ENCODE peak calls at places on chromosomes 11 and 22, in five cellular contexts. M, U, W, C and D are unnamed samples.

GRCh38 chr22:17699696-17700330 is 61.3 kb downstream of the BCL2L13 start:
- DNase-seq in M (no peak), U (no peak), W (no peak), C (no peak), D (no peak)

GRCh38 chr22:46484156-46484860 is 53.1 kb downstream of the CELSR1 start:
- DNase-seq in U (no peak), W (no peak), C (no peak), M (no peak), D (no peak)

GRCh38 chr22:24413271-24413670 is 14.1 kb upstream of the ADORA2A start:
- DNase-seq in M (no peak), U (no peak), C (no peak), W (no peak), D (no peak)

GRCh38 chr11:45622861-45623260 is 42.6 kb downstream of the CHST1 start:
- DNase-seq in U (no peak), M (no peak), C (no peak), W (no peak), D (no peak)

GRCh38 chr11:118046964-118047700 is 29.7 kb upstream of the TMPRSS4 start:
- DNase-seq in C (no peak), W (no peak), M (no peak), U (no peak), D (no peak)

GRCh38 chr11:45097721-45098493 is 48.5 kb upstream of the PRDM11 start:
- DNase-seq in W (peak), M (peak), U (peak), C (peak), D (no peak)

GRCh38 chr11:61406067-61406466 is 13.7 kb downstream of the TMEM216 start:
- DNase-seq in M (no peak), C (no peak), U (no peak), W (no peak), D (no peak)

GRCh38 chr11:71322192-71322735 is 69.9 kb upstream of the SHANK2 start:
- DNase-seq in U (no peak), M (no peak), C (no peak), W (no peak), D (no peak)

GRCh38 chr11:27505781-27506180 is 788 bp downstream of the LIN7C start:
- DNase-seq in W (no peak), C (no peak), M (peak), U (no peak), D (no peak)

GRCh38 chr11:132944557-132944920 is 587.8 kb downstream of the OPCML start:
- DNase-seq in C (no peak), U (no peak), W (no peak), M (no peak), D (no peak)

GRCh38 chr11:110200836-110201235 is 95.6 kb downstream of the RDX start:
- DNase-seq in U (no peak), M (no peak), C (no peak), W (no peak), D (no peak)

GRCh38 chr11:28542556-28542955 is 434.4 kb downstream of the METTL15 start:
- DNase-seq in M (peak), W (no peak), U (no peak), C (no peak), D (no peak)

GRCh38 chr22:48228468-48228867 is 1466.0 kb downstream of the TBC1D22A start:
- DNase-seq in C (no peak), M (no peak), U (no peak), W (no peak), D (no peak)

GRCh38 chr11:20211691-20212090 is 51.4 kb upstream of the DBX1 start:
- DNase-seq in W (no peak), U (no peak), C (no peak), M (no peak), D (no peak)

GRCh38 chr11:117434481-117434880 is 106.8 kb downstream of the CEP164 start:
- DNase-seq in W (no peak), U (no peak), M (no peak), C (no peak), D (no peak)

GRCh38 chr11:99343117-99343516 is 322.4 kb downstream of the CNTN5 start:
- DNase-seq in M (no peak), C (no peak), U (no peak), W (no peak), D (no peak)

GRCh38 chr11:122180435-122180834 is 64.4 kb upstream of the BLID start:
- DNase-seq in U (peak), C (peak), M (peak), W (no peak), D (no peak)

GRCh38 chr11:3340025-3340424 is 38.9 kb downstream of the ZNF195 start:
- DNase-seq in C (peak), W (no peak), M (peak), U (no peak), D (no peak)

GRCh38 chr11:110376711-110377324 is 52.9 kb upstream of the FDX1 start:
- DNase-seq in M (peak), U (peak), C (peak), W (peak), D (peak)

GRCh38 chr22:29314537-29315285 is 786 bp downstream of the RASL10A start:
- DNase-seq in U (no peak), W (no peak), C (no peak), M (no peak), D (no peak)

GRCh38 chr11:15968461-15969130 is 387.8 kb downstream of the SOX6 start:
- DNase-seq in M (no peak), U (no peak), W (no peak), C (no peak), D (no peak)

GRCh38 chr11:10454902-10455631 is at the start of gene AMPD3:
- DNase-seq in W (no peak), M (peak), U (peak), C (peak), D (peak)

GRCh38 chr22:42978453-42979103 is 36.4 kb downstream of the PACSIN2 start:
- DNase-seq in M (peak), W (no peak), U (peak), C (peak), D (no peak)

GRCh38 chr22:49181431-49181830 is 646.2 kb downstream of the BRD1 start:
- DNase-seq in M (no peak), W (no peak), U (no peak), C (no peak), D (no peak)

GRCh38 chr22:27331526-27332281 is 469.9 kb downstream of the MN1 start:
- DNase-seq in M (peak), C (no peak), U (no peak), W (peak), D (no peak)

GRCh38 chr11:61917357-61918109 is at the start of gene RAB3IL1:
- DNase-seq in U (peak), C (no peak), M (no peak), W (peak), D (peak)

GRCh38 chr11:77779935-77780334 is 40.6 kb downstream of the RSF1 start:
- DNase-seq in W (no peak), U (no peak), M (peak), C (peak), D (no peak)

GRCh38 chr22:29873943-29874342 is 9.0 kb upstream of the MTMR3 start:
- DNase-seq in U (no peak), W (no peak), M (no peak), C (no peak), D (no peak)

GRCh38 chr11:128240546-128240945 is 346.8 kb downstream of the ETS1 start:
- DNase-seq in C (no peak), M (peak), U (no peak), W (no peak), D (no peak)

GRCh38 chr11:116427903-116428637 is 344.7 kb downstream of the BUD13 start:
- DNase-seq in U (peak), W (no peak), M (no peak), C (no peak), D (no peak)

GRCh38 chr11:112784323-112785073 is 176.7 kb upstream of the NCAM1 start:
- DNase-seq in M (no peak), U (peak), C (no peak), W (no peak), D (no peak)
- TF ChIP-seq CTCF in M (no peak), U (no peak), C (no peak), W (no peak), D (no peak)

DNA sequence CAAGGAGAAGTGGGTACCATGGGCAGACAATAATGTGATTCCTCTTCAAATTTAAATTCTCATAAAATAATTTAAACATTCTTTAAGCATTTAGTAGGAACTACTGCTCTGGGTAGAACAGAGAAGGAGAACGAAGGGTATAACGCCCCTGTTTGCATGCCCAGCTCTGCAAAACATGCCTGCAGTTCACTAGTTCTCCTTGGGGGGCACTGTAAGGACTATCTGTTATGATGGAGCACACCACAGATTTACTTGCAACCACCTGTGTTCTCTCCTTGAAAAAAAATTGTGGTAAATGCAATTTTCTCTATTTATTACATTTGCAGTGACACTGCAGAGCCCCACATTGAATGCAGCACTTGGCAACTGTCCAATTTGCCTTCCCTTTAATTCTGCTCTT is 100.3 kb downstream of the GUCY1A2 start:
- DNase-seq in C (peak), W (no peak), M (peak), U (no peak), D (no peak)
- TF ChIP-seq CTCF in C (peak), W (peak), M (no peak), U (no peak), D (peak)

GRCh38 chr22:19800761-19801244 is 40.2 kb downstream of the TBX1 start:
- DNase-seq in U (no peak), W (no peak), C (peak), M (peak), D (no peak)

GRCh38 chr22:19798825-19799224 is 38.2 kb downstream of the TBX1 start:
- DNase-seq in U (no peak), C (no peak), M (no peak), W (no peak), D (no peak)

GRCh38 chr22:19800306-19800705 is 39.7 kb downstream of the TBX1 start:
- DNase-seq in C (no peak), W (no peak), U (no peak), M (no peak), D (no peak)

GRCh38 chr22:19798320-19798665 is 37.7 kb downstream of the TBX1 start:
- DNase-seq in W (no peak), C (no peak), U (no peak), M (no peak), D (no peak)

GRCh38 chr22:19799322-19800190 is 39.0 kb downstream of the TBX1 start:
- DNase-seq in U (peak), M (peak), C (peak), W (no peak), D (no peak)
- TF ChIP-seq CTCF in U (no peak), M (peak), C (peak), W (no peak), D (no peak)

GRCh38 chr11:102685769-102686168 is 19.8 kb downstream of the MMP27 start:
- DNase-seq in C (no peak), U (no peak), W (no peak), M (no peak), D (no peak)

GRCh38 chr11:102685311-102685710 is 20.3 kb downstream of the MMP27 start:
- DNase-seq in C (no peak), W (no peak), U (no peak), M (no peak), D (no peak)

GRCh38 chr11:102678022-102678421 is 27.5 kb downstream of the MMP27 start:
- DNase-seq in M (no peak), U (no peak), W (no peak), C (no peak), D (no peak)

GRCh38 chr11:102680945-102681344 is 24.6 kb downstream of the MMP27 start:
- DNase-seq in U (peak), W (no peak), M (no peak), C (peak), D (no peak)

DNA sequence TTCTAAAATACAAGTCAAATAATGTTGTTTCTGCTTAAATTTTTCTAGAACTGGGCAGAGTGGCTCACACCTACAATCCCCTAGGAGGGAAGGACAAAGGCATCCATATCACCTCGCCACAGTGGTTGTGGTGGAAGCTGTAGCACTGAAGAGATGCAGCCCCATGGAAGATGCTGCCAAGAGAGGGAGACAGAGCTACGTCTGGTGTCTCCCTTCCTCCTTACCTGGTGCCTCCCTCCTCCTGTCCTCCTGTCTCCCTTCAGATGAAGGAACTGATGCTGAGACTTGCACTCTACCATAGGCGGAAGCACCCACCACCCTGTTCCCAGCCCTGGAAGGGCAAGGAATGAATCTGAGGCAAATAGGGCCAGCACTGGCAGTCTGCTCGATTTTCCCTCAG is 22.3 kb downstream of the MMP27 start:
- DNase-seq in W (no peak), U (no peak), C (no peak), M (no peak), D (no peak)
- TF ChIP-seq CTCF in W (no peak), U (no peak), C (no peak), M (no peak), D (no peak)

GRCh38 chr22:39808087-39808486 is 85.5 kb downstream of the ENTHD1 start:
- DNase-seq in U (no peak), W (no peak), C (peak), M (peak), D (no peak)
- TF ChIP-seq CTCF in U (no peak), W (peak), C (peak), M (peak), D (peak)

GRCh38 chr11:7513210-7514098 is at the start of gene PPFIBP2:
- DNase-seq in C (peak), M (peak), W (peak), U (peak), D (peak)
- TF ChIP-seq CTCF in C (peak), M (peak), W (peak), U (peak), D (peak)